ENCODE peak calls at places on chromosomes 5 and 9, in ten cellular contexts. X is kidney epithelial cell; C is fibroblast of lung; Z is GM23338; Y is astrocyte of the spinal cord; G is body of pancreas; Q is fibroblast of pulmonary artery; J is CD8-positive, alpha-beta T cell; P is PC-3; H is cardiac muscle cell. S is an unnamed sample.

GRCh38 chr5:42745426-42745825 is 11.2 kb upstream of the CCDC152 start:
- DNase-seq in P (peak), J (no peak), C (no peak), G (no peak), Q (peak), Y (no peak), X (no peak), Z (peak), H (peak), S (no peak)

GRCh38 chr5:65034029-65034781 is 265.5 kb downstream of the CWC27 start:
- DNase-seq in X (peak), Y (no peak), P (no peak), Q (peak), J (no peak), H (no peak), C (no peak), G (peak), Z (peak), S (no peak)

GRCh38 chr5:88672644-88673493 is 210.1 kb downstream of the MEF2C start:
- DNase-seq in H (no peak), Q (no peak), P (no peak), C (peak), Z (peak), Y (peak), G (no peak), J (no peak), X (no peak), S (peak)

GRCh38 chr5:143093452-143094086 is 309.9 kb downstream of the NR3C1 start:
- DNase-seq in Z (peak), J (no peak), C (no peak), X (no peak), Q (no peak), Y (no peak), G (no peak), P (no peak), H (no peak), S (no peak)

GRCh38 chr5:107669543-107670027 is 1.2 kb downstream of the EFNA5 start:
- DNase-seq in Y (peak), P (peak), G (peak), J (no peak), C (peak), Q (peak), Z (peak), H (peak), X (no peak), S (no peak)

GRCh38 chr5:176371621-176372539 is 6.6 kb downstream of the ARL10 start:
- DNase-seq in Z (no peak), Y (no peak), C (no peak), Q (peak), H (no peak), G (peak), P (no peak), X (no peak), J (no peak), S (no peak)

GRCh38 chr9:109399258-109399767 is 78.5 kb upstream of the EPB41L4B start:
- DNase-seq in Z (no peak), G (no peak), H (no peak), Y (no peak), J (no peak), Q (no peak), X (no peak), P (no peak), C (no peak), S (no peak)

GRCh38 chr9:95425910-95426551 is 90.7 kb downstream of the PTCH1 start:
- DNase-seq in J (no peak), P (peak), Z (no peak), X (peak), H (peak), Q (peak), C (peak), Y (peak), G (peak), S (peak)

GRCh38 chr9:12720551-12720950 is 27.4 kb downstream of the TYRP1 start:
- DNase-seq in Z (no peak), J (no peak), P (no peak), Y (no peak), H (no peak), G (no peak), C (no peak), X (no peak), Q (no peak), S (no peak)

GRCh38 chr9:110887276-110887675 is 151.0 kb downstream of the LPAR1 start:
- DNase-seq in Y (no peak), J (no peak), P (no peak), X (no peak), Z (no peak), Q (no peak), H (no peak), C (no peak), G (no peak), S (no peak)

GRCh38 chr5:145157841-145158240 is 677.3 kb downstream of the PRELID2 start:
- DNase-seq in C (peak), H (no peak), P (no peak), Q (peak), Y (peak), X (no peak), Z (no peak), G (no peak), J (no peak), S (no peak)

GRCh38 chr5:32851774-32852173 is 140.7 kb downstream of the NPR3 start:
- DNase-seq in X (no peak), Y (no peak), H (no peak), P (no peak), C (no peak), G (no peak), Q (no peak), Z (no peak), J (no peak), S (no peak)

GRCh38 chr5:131129306-131129705 is 35.8 kb downstream of the HINT1 start:
- DNase-seq in C (no peak), G (no peak), J (no peak), Q (no peak), Y (no peak), Z (no peak), H (no peak), P (no peak), X (no peak), S (no peak)

GRCh38 chr9:137634016-137634415 is 15.2 kb downstream of the EHMT1 start:
- DNase-seq in Y (no peak), J (no peak), X (no peak), Z (no peak), Q (no peak), P (no peak), C (no peak), H (no peak), G (no peak), S (no peak)

GRCh38 chr5:106843812-106844416 is 826.8 kb downstream of the EFNA5 start:
- DNase-seq in Q (peak), C (peak), X (no peak), Y (peak), H (no peak), G (no peak), J (no peak), Z (peak), P (peak), S (no peak)

GRCh38 chr9:111952559-111952958 is 55.9 kb downstream of the UGCG start:
- DNase-seq in X (peak), Y (peak), G (no peak), P (peak), H (no peak), J (no peak), Z (no peak), Q (peak), C (peak), S (no peak)

GRCh38 chr5:37668524-37669047 is 171.3 kb downstream of the GDNF start:
- DNase-seq in G (peak), J (no peak), Y (peak), Q (peak), H (peak), P (peak), Z (peak), C (peak), X (peak), S (peak)

GRCh38 chr9:99491408-99492259 is 269.6 kb downstream of the SEC61B start:
- DNase-seq in C (peak), X (no peak), G (no peak), J (no peak), Y (peak), Z (no peak), P (no peak), H (no peak), Q (no peak), S (no peak)

GRCh38 chr5:76522103-76522942 is 100.9 kb downstream of the F2RL2 start:
- DNase-seq in H (no peak), X (no peak), J (no peak), Q (no peak), Y (no peak), P (no peak), C (no peak), G (no peak), Z (no peak), S (no peak)

GRCh38 chr9:93033541-93033940 is 25.0 kb upstream of the SUSD3 start:
- DNase-seq in C (no peak), H (no peak), Z (no peak), P (no peak), Y (no peak), G (no peak), Q (no peak), J (no peak), X (no peak), S (no peak)

GRCh38 chr5:179802207-179802883 is 4.3 kb downstream of the MGAT4B start:
- DNase-seq in G (no peak), Q (no peak), Z (no peak), J (no peak), X (no peak), H (no peak), Y (no peak), C (no peak), P (peak), S (no peak)

GRCh38 chr9:137032893-137033292 is 1.0 kb upstream of the FUT7 start:
- DNase-seq in C (no peak), Q (no peak), Z (no peak), P (no peak), Y (no peak), J (no peak), X (no peak), G (peak), H (no peak), S (no peak)

GRCh38 chr9:137279741-137280477 is 2.4 kb downstream of the TOR4A start:
- DNase-seq in G (no peak), J (no peak), Y (no peak), X (no peak), P (no peak), Z (no peak), H (no peak), Q (no peak), C (no peak), S (no peak)

GRCh38 chr9:84988621-84989020 is 319.1 kb downstream of the NTRK2 start:
- DNase-seq in X (no peak), J (no peak), Z (no peak), Y (no peak), P (no peak), G (no peak), C (no peak), H (no peak), Q (no peak), S (no peak)

GRCh38 chr9:116543731-116544400 is 143.2 kb upstream of the TRIM32 start:
- DNase-seq in Y (peak), G (peak), J (no peak), P (no peak), X (no peak), H (no peak), C (peak), Z (no peak), Q (peak), S (no peak)

GRCh38 chr5:16713386-16713928 is 96.7 kb upstream of the RETREG1 start:
- DNase-seq in Q (peak), H (peak), P (no peak), Z (peak), Y (peak), X (no peak), J (no peak), G (peak), C (peak), S (peak)

GRCh38 chr5:29460946-29461538 is 1732.4 kb upstream of the CDH6 start:
- DNase-seq in P (no peak), G (no peak), Y (no peak), Q (no peak), C (no peak), J (no peak), H (no peak), Z (no peak), X (no peak), S (no peak)

GRCh38 chr9:95570150-95570549 is 53.4 kb upstream of the PTCH1 start:
- DNase-seq in X (no peak), Y (peak), C (peak), Q (peak), H (no peak), Z (peak), G (no peak), J (no peak), P (no peak), S (peak)

GRCh38 chr5:169670769-169671525 is 33.9 kb downstream of the DOCK2 start:
- DNase-seq in J (no peak), X (no peak), H (no peak), C (no peak), Z (no peak), Q (no peak), G (no peak), Y (no peak), P (no peak), S (no peak)

GRCh38 chr9:109323771-109324170 is 2.9 kb upstream of the EPB41L4B start:
- DNase-seq in X (no peak), Q (no peak), Z (no peak), C (no peak), H (no peak), Y (no peak), J (no peak), G (no peak), P (no peak), S (no peak)

DNA sequence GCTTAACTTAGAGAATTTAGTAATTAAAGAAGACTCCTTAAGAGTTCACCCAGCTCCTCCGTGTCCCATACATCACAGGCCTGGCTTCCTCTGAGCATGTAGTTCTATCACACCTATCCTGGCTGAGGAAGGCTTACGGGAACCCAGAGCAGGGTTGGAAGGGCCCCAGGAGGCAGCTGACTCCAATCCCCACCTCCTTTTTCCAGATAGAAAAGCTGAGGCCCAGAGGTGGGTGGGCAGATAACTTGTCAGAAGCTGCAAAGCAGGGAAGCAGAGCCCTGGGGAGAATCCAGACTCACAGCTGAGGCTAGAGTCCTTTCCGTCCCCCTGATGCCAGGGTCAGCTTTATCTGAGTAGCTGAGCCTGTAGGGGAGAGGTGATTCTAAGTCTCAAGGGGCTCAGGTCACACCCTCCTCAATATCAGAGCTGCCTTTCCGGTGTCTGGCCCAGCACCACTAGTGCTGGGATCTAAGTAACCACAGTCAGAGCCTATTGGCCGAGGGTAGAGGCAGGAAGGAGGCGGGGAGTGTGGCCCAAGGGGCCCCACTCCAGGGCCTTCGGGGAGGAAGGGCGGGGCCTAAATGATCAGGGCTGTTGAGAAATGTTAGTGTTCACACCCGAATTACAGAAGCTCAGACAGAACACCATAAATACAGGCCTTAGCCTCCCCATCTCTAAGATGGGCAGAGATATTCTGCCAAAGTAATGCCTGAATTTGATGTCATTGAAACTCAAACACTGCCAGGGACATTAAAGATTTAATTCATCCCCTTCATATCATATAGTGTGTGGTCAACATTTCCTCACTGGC is 9.9 kb downstream of the CCDC69 start:
- DNase-seq in Z (peak), C (peak), P (no peak), H (peak), G (peak), X (no peak), J (peak), Y (no peak), Q (peak), S (no peak)
- H3K4me3 ChIP-seq in Z (no peak), C (no peak), P (no peak), H (no peak), G (no peak), X (no peak), J (peak), Y (no peak), Q (no peak), S (no peak)

DNA sequence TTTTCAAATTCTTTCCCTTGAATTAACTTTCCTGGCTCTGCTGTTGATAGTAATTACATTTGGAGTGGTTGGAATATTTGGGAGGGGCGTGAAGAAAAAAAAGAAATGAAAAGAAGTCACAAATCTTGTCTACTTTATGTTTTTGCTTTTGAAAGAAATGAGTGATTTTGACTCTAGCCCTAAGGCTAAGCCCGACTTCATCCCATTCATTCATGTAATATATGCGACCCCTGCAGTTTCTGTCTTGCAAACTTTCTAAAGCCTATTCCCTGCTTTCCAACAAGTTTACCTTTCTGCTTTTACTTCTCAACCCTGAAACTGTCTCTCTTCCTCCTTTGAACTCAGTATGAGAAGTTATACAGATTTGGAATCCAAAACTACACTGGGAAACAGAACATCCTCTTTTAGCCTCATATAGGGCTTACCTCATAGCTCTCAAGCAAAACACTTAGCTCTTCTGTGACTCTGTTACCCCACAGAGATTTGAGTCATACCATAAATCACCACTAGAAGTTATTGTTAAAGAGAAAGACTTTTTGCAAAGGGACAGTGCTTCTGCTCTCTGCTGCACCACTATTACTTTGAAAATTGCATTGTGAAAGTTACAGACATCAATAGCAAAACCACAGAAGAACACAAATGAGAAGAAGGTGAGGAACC is 1.6 kb downstream of the CFAP95 start:
- DNase-seq in J (no peak), Q (peak), G (no peak), H (no peak), Z (peak), C (peak), Y (peak), X (no peak), P (no peak), S (peak)
- TF ChIP-seq CTCF in J (no peak), Q (no peak), G (no peak), H (no peak), Z (peak), C (no peak), Y (no peak), X (no peak), P (no peak), S (no peak)

DNA sequence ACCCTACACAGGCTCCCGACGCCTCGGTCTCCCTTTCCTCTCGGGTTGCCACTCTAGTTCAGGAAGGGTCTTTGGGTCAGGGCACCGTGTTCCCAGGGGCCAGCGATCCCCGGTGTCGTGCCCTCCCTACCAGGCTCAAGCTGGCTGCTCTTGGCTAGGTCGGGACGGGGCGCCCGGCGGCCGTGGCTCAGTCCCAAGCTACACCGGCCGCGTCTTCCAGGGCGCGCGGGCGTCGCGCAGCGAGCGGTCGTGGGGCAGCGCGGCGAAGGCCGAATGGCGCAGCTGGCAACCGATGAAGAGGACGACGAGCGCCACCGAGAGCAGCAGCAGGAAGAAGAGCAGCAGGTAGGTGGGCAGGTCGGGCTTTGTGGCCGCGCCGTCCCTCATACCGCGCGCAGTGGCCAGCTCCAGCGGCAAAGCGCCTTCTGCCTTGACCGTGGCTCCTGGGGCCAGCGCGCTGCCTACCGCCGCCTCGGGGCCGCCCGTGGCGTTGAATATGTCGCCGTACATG is 892 bp downstream of the SMIM32 start:
- DNase-seq in H (no peak), Y (no peak), G (no peak), C (peak), Z (peak), X (no peak), P (no peak), J (no peak), Q (peak), S (no peak)
- H3K4me3 ChIP-seq in H (peak), Y (no peak), G (no peak), C (peak), Z (peak), X (peak), P (no peak), J (no peak), Q (peak), S (peak)

GRCh38 chr5:147193123-147193522 is 41.7 kb upstream of the STK32A start:
- DNase-seq in G (no peak), H (no peak), Q (no peak), Z (peak), P (no peak), Y (no peak), J (no peak), C (no peak), X (no peak), S (no peak)

GRCh38 chr5:147190236-147190815 is 44.5 kb upstream of the STK32A start:
- DNase-seq in C (peak), X (peak), G (peak), J (no peak), P (no peak), H (no peak), Z (no peak), Y (peak), Q (peak), S (peak)

GRCh38 chr5:147187163-147187562 is 47.7 kb upstream of the STK32A start:
- DNase-seq in Y (no peak), H (no peak), Z (no peak), X (no peak), G (no peak), P (no peak), Q (no peak), C (no peak), J (no peak), S (no peak)

GRCh38 chr5:147188200-147189108 is 46.4 kb upstream of the STK32A start:
- DNase-seq in H (peak), X (no peak), P (peak), Y (peak), Z (peak), G (peak), C (peak), Q (peak), J (no peak), S (peak)

DNA sequence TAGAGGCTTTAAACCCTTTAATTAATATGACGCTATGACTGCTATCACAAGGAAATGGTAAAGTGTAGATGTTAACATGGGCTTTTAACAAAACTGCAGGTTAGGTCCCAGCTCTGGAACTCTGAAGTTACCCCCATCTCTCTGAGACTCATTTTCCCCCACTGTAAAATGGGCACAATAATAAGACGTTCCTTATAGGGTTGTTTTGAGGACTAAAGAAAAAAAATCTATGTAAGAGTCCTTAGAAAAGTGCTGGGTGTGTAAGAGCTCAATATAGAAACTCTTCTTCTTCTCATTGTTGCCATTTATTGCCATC is 45.8 kb upstream of the STK32A start:
- DNase-seq in C (no peak), X (no peak), Y (no peak), P (no peak), G (no peak), H (no peak), J (no peak), Q (no peak), Z (no peak), S (no peak)
- TF ChIP-seq CTCF in C (no peak), X (no peak), Y (no peak), P (no peak), G (no peak), H (no peak), J (peak), Q (no peak), Z (no peak), S (no peak)